ENCODE peak calls at places on chromosomes 5 and 9, in five cellular contexts. K, T, Z, F and B are unnamed samples.

GRCh38 chr9:108534741-108535140 is 321.0 kb downstream of the ACTL7B start:
- DNase-seq in K (no peak), T (no peak), Z (no peak), F (peak; percentile 90), B (no peak)

GRCh38 chr5:54387659-54388232 is 67.8 kb upstream of the HSPB3 start:
- DNase-seq in K (no peak), T (no peak), Z (no peak), F (peak; percentile 48), B (no peak)

GRCh38 chr9:120542701-120543490 is 37.1 kb downstream of the CDK5RAP2 start:
- DNase-seq in K (no peak), T (no peak), Z (no peak), F (peak; percentile 16), B (no peak)

GRCh38 chr5:83363111-83363510 is 108.4 kb upstream of the VCAN start:
- DNase-seq in K (no peak), T (no peak), Z (no peak), F (no peak), B (no peak)

GRCh38 chr5:107809201-107810034 is 138.7 kb upstream of the EFNA5 start:
- DNase-seq in K (no peak), T (no peak), Z (no peak), F (peak; percentile 29), B (no peak)

GRCh38 chr5:109630109-109630508 is 59.6 kb upstream of the MAN2A1 start:
- DNase-seq in K (no peak), T (no peak), Z (no peak), F (peak; percentile 36), B (no peak)

GRCh38 chr9:110555551-110555950 is 24.0 kb downstream of the SVEP1 start:
- DNase-seq in K (no peak), T (no peak), Z (no peak), F (no peak), B (no peak)

GRCh38 chr9:85959955-85960354 is 19.0 kb downstream of the NAA35 start:
- DNase-seq in K (no peak), T (no peak), Z (no peak), F (no peak), B (no peak)

GRCh38 chr9:7982907-7983306 is 183.3 kb upstream of the DMAC1 start:
- DNase-seq in K (no peak), T (no peak), Z (no peak), F (no peak), B (no peak)

GRCh38 chr9:128550770-128551651 is 1.4 kb upstream of the SPTAN1 start:
- DNase-seq in K (no peak), T (no peak), Z (peak; percentile 16), F (peak; percentile 23), B (no peak)

DNA sequence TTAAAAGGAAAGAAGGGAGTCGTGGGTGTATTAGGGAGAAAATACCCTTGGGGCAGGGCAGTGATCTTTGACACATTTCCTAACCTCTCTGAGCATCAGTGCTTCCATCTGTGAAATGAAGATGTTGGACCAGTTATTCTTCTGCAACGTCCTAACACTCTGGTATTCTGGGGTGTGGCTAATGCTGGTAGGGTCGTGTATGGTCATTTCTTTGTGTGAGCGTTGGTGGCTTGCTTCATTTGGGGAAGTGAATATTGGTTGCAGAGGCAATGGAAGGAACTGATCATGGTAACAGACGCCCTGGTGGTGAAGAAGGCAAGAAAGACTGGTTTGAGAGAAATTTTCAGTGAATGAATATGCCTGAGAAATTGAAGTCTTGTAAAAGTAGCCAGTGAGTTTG is 67.9 kb upstream of the TTC23L start:
- DNase-seq in K (no peak), T (no peak), Z (no peak), F (no peak), B (no peak)
- TF ChIP-seq CTCF in K (no peak), T (no peak), Z (no peak), F (no peak), B (no peak)

GRCh38 chr5:45271626-45272025 is 424.6 kb downstream of the HCN1 start:
- DNase-seq in K (no peak), T (no peak), Z (no peak), F (no peak), B (no peak)
- TF ChIP-seq CTCF in K (no peak), T (no peak), Z (no peak), F (no peak), B (no peak)

GRCh38 chr5:53114988-53115387 is 5.4 kb upstream of the MOCS2 start:
- DNase-seq in K (no peak), T (no peak), Z (no peak), F (peak; percentile 56), B (no peak)
- TF ChIP-seq CTCF in K (peak; percentile 74), T (no peak), Z (peak; percentile 28), F (peak; percentile 22), B (peak; percentile 26)

GRCh38 chr5:176577312-176578176 is 28.4 kb downstream of the CDHR2 start:
- DNase-seq in K (no peak), T (no peak), Z (no peak), F (no peak), B (no peak)

GRCh38 chr5:176575066-176575465 is 25.9 kb downstream of the CDHR2 start:
- DNase-seq in K (no peak), T (no peak), Z (no peak), F (no peak), B (no peak)

GRCh38 chr5:176579323-176579722 is 30.2 kb downstream of the CDHR2 start:
- DNase-seq in K (no peak), T (no peak), Z (no peak), F (no peak), B (no peak)

GRCh38 chr5:176575488-176576422 is 26.6 kb downstream of the CDHR2 start:
- DNase-seq in K (no peak), T (no peak), Z (no peak), F (no peak), B (no peak)

GRCh38 chr5:176578391-176578808 is 29.3 kb downstream of the CDHR2 start:
- DNase-seq in K (no peak), T (no peak), Z (peak; percentile 86), F (peak; percentile 69), B (no peak)
- TF ChIP-seq CTCF in K (peak; percentile 74), T (peak; percentile 41), Z (peak; percentile 57), F (peak; percentile 48), B (peak; percentile 72)

GRCh38 chr9:81848472-81848871 is 79.8 kb upstream of the SPATA31D4 start:
- DNase-seq in K (no peak), T (no peak), Z (peak; percentile 30), F (peak; percentile 53), B (no peak)
- TF ChIP-seq CTCF in K (peak; percentile 81), T (peak; percentile 46), Z (peak; percentile 53), F (peak; percentile 45), B (no peak)

DNA sequence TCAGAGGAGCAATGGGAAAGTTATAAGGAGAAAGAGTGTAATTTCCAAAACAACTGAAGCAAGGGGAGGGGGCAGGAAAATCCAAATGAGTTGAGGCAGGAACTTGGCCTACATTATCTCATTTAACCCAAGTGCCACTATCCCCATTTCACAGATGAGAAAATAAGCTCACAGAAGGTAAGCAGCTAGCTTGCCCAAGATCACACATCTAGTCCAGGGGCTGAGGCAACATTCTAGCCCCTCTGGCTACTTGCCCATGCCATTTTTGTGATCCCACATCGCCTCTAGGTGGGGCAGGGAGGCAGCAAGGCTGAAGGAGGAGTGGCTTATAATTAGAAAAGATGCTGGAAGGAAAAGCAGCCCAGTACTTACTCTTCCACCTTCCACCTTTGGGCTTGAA is 2.6 kb upstream of the PSIP1 start:
- DNase-seq in K (no peak), T (no peak), Z (no peak), F (peak; percentile 42), B (no peak)
- TF ChIP-seq CTCF in K (peak; percentile 44), T (no peak), Z (no peak), F (no peak), B (no peak)

DNA sequence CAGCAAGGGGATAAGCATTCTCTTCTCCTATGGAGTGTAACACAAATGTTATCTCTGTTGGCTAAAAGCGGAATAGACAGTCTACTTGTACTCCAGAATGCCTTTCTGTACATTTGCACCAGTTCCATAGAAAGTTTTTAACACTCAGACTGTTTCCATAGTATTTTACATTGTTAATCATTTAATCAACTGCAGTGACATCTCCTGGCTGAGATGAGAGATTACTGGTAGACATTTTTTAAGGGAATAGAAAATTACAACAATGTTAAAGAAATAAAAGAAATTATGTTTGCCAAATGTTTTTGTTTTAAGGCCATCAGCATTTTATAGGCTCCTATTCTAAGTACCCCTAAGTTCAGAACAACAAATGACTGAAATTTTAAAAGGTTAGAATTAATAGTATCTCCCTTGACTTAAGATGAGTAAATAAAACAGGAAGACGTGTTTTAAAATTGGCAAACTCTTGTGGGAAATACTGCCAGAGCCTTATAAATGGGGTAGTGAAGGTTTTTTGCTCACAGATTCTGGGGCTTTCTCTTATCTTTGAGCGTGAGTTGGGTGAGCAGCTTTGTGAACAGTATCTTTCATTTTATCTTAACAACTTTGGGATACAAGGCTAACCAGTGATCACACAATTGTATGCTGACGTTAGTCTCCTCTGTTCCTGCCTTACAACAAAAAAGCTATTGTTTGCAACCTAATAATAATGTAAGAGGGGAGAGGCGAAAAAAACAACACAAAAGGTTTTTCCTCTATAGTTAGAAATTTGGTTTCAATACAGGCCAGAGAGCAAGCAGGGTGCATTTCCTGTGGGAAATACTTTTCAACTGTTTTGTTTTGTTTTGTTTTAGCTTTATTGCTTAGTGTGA is 294.4 kb downstream of the FBXL7 start:
- DNase-seq in K (no peak), T (no peak), Z (peak; percentile 11), F (peak; percentile 58), B (no peak)
- TF ChIP-seq CTCF in K (peak; percentile 84), T (no peak), Z (peak; percentile 47), F (peak; percentile 7), B (no peak)

GRCh38 chr5:179530069-179530998 is 20.0 kb upstream of the RUFY1 start:
- DNase-seq in K (no peak), T (no peak), Z (peak; percentile 75), F (peak; percentile 70), B (peak; percentile 47)
- TF ChIP-seq CTCF in K (peak; percentile 43), T (no peak), Z (no peak), F (peak; percentile 27), B (no peak)

DNA sequence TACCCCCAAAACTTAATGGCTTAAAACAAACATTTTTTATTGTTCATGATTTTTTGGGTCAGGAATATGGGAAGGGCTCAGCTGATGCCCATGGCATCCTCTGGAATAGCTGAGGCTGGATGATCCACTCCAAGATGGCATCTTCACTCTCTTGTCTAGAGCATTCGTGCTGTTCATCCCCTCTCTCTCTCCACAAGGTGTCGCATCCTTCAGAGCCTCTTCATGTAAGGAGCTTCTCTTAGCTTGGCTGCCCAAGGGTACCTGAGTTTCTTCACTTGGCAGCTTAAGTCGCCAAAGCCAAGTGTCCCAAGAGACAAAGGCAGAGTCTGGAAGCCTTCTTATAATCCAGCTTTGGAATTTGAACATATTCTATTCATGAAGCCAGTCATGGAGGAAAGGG is 294.7 kb downstream of the CHSY3 start:
- DNase-seq in K (no peak), T (no peak), Z (peak; percentile 10), F (peak; percentile 2), B (no peak)
- TF ChIP-seq CTCF in K (peak; percentile 69), T (no peak), Z (no peak), F (peak; percentile 23), B (no peak)

GRCh38 chr9:124840300-124840833 is 12.9 kb upstream of the WDR38 start:
- DNase-seq in K (no peak), T (no peak), Z (peak; percentile 9), F (no peak), B (no peak)
- TF ChIP-seq CTCF in K (peak; percentile 73), T (no peak), Z (peak; percentile 27), F (peak; percentile 32), B (no peak)